ENCODE peak calls at places on chromosomes 7 and 10, in nine cellular contexts. T is stimulated activated CD4-positive, alpha-beta T cell treated with anti-CD3 and anti-CD28 coated beads, Interleukin-1b, Interleukin-23, amount 100 ng/mL, for 4 hours; O is HCEC 1CT; G is nephron progenitor cell; C is NT2/D1; N is upper lobe of right lung; X is choroid plexus epithelial cell; B is stimulated activated CD8-positive, alpha-beta memory T cell treated with anti-CD3 and anti-CD28 coated beads, Interleukin-4, amount 100 ng/mL, for 4 hours; V is NCI-H2081 treated with DMSO at 0.1 percent for 48 hours. R is an unnamed sample.

GRCh38 chr10:76086571-76087260 is 655.3 kb downstream of the LRMDA start:
- DNase-seq in T (no peak), O (peak), G (peak), C (no peak), N (no peak), X (peak), B (no peak), V (no peak), R (peak)

GRCh38 chr7:1027285-1028043 is 16.9 kb upstream of the GPR146 start:
- DNase-seq in T (no peak), O (peak), G (peak), C (no peak), N (peak), X (peak), B (no peak), V (no peak), R (peak)

GRCh38 chr7:4683043-4683883 is 1.2 kb downstream of the FOXK1 start:
- DNase-seq in T (peak), O (no peak), G (peak), C (no peak), N (peak), X (no peak), B (no peak), V (no peak), R (no peak)

GRCh38 chr10:118993214-118993613 is 36.3 kb upstream of the NANOS1 start:
- DNase-seq in T (no peak), O (no peak), G (no peak), C (no peak), N (no peak), X (no peak), B (no peak), V (no peak), R (no peak)

GRCh38 chr7:65397730-65398142 is 24.1 kb downstream of the ZNF92 start:
- DNase-seq in T (no peak), O (no peak), G (no peak), C (no peak), N (no peak), X (peak), B (no peak), V (no peak), R (no peak)

GRCh38 chr10:103666751-103667150 is 173.2 kb downstream of the NEURL1 start:
- DNase-seq in T (no peak), O (no peak), G (no peak), C (no peak), N (no peak), X (no peak), B (no peak), V (no peak), R (no peak)

GRCh38 chr10:129509835-129510234 is 42.8 kb downstream of the MGMT start:
- DNase-seq in T (no peak), O (no peak), G (no peak), C (no peak), N (no peak), X (no peak), B (no peak), V (no peak), R (no peak)

GRCh38 chr7:83550100-83550499 is 98.8 kb downstream of the SEMA3E start:
- DNase-seq in T (no peak), O (peak), G (no peak), C (no peak), N (no peak), X (peak), B (no peak), V (no peak), R (no peak)

GRCh38 chr7:115191506-115191905 is 269.6 kb downstream of the MDFIC start:
- DNase-seq in T (no peak), O (peak), G (no peak), C (no peak), N (no peak), X (no peak), B (no peak), V (no peak), R (no peak)

GRCh38 chr10:113127285-113128283 is 177.5 kb downstream of the TCF7L2 start:
- DNase-seq in T (no peak), O (no peak), G (no peak), C (no peak), N (no peak), X (peak), B (no peak), V (no peak), R (no peak)

GRCh38 chr10:79184141-79184625 is 115.4 kb downstream of the ZMIZ1 start:
- DNase-seq in T (no peak), O (peak), G (no peak), C (no peak), N (no peak), X (peak), B (no peak), V (no peak), R (no peak)

GRCh38 chr7:29194594-29195417 is at the start of gene CHN2:
- DNase-seq in T (peak), O (no peak), G (peak), C (peak), N (peak), X (no peak), B (peak), V (peak), R (peak)

GRCh38 chr7:27606270-27607209 is 56.1 kb downstream of the HIBADH start:
- DNase-seq in T (no peak), O (peak), G (no peak), C (no peak), N (no peak), X (peak), B (no peak), V (no peak), R (no peak)

GRCh38 chr7:74025146-74025545 is 2.8 kb upstream of the ELN start:
- DNase-seq in T (no peak), O (no peak), G (no peak), C (no peak), N (no peak), X (no peak), B (no peak), V (no peak), R (no peak)

GRCh38 chr7:122975341-122975740 is 20.2 kb downstream of the TAS2R16 start:
- DNase-seq in T (no peak), O (no peak), G (no peak), C (no peak), N (no peak), X (no peak), B (no peak), V (no peak), R (no peak)

GRCh38 chr7:136807598-136807997 is 60.9 kb upstream of the CHRM2 start:
- DNase-seq in T (no peak), O (peak), G (no peak), C (peak), N (no peak), X (no peak), B (no peak), V (no peak), R (no peak)

GRCh38 chr10:26367771-26368170 is 70.4 kb upstream of the APBB1IP start:
- DNase-seq in T (peak), O (no peak), G (peak), C (peak), N (peak), X (peak), B (no peak), V (no peak), R (no peak)

GRCh38 chr10:112304460-112304859 is 21.3 kb downstream of the TECTB start:
- DNase-seq in T (no peak), O (peak), G (no peak), C (no peak), N (no peak), X (peak), B (no peak), V (no peak), R (no peak)

GRCh38 chr7:21243265-21243664 is 184.6 kb upstream of the SP4 start:
- DNase-seq in T (no peak), O (no peak), G (no peak), C (peak), N (no peak), X (no peak), B (no peak), V (no peak), R (no peak)

GRCh38 chr7:40220421-40220911 is 85.7 kb downstream of the SUGCT start:
- DNase-seq in T (no peak), O (peak), G (no peak), C (no peak), N (no peak), X (peak), B (no peak), V (no peak), R (no peak)

GRCh38 chr7:4818000-4818794 is 42.8 kb downstream of the AP5Z1 start:
- DNase-seq in T (no peak), O (no peak), G (no peak), C (no peak), N (peak), X (no peak), B (no peak), V (no peak), R (no peak)

GRCh38 chr7:90946711-90947501 is 317.3 kb upstream of the FZD1 start:
- DNase-seq in T (no peak), O (no peak), G (no peak), C (no peak), N (no peak), X (no peak), B (no peak), V (no peak), R (no peak)

GRCh38 chr7:28408105-28408973 is 4.0 kb upstream of the CREB5 start:
- DNase-seq in T (no peak), O (peak), G (peak), C (no peak), N (no peak), X (no peak), B (no peak), V (no peak), R (no peak)

GRCh38 chr10:37992083-37992482 is 15.6 kb upstream of the ZNF25 start:
- DNase-seq in T (no peak), O (no peak), G (no peak), C (no peak), N (no peak), X (no peak), B (no peak), V (no peak), R (peak)

GRCh38 chr7:22447008-22447407 is 53.0 kb downstream of the STEAP1B start:
- DNase-seq in T (no peak), O (no peak), G (no peak), C (no peak), N (no peak), X (no peak), B (no peak), V (no peak), R (no peak)

GRCh38 chr7:82105463-82105862 is 335.6 kb upstream of the HGF start:
- DNase-seq in T (no peak), O (peak), G (no peak), C (no peak), N (no peak), X (peak), B (no peak), V (no peak), R (no peak)